ENCODE peak calls at places on chromosomes 11 and 22, in five cellular contexts. L, U, X, A and W are unnamed samples.

GRCh38 chr11:102940714-102941588 is 14.6 kb downstream of the MMP13 start:
- DNase-seq in L (peak), U (peak), X (no peak), A (no peak), W (no peak)

GRCh38 chr11:112961751-112962747 is 829 bp downstream of the NCAM1 start:
- DNase-seq in L (peak), U (no peak), X (no peak), A (no peak), W (peak)

GRCh38 chr11:123560001-123560400 is 94.4 kb downstream of the SCN3B start:
- DNase-seq in L (no peak), U (no peak), X (peak), A (no peak), W (peak)

GRCh38 chr11:107928767-107929507 is 689 bp downstream of the RAB39A start:
- DNase-seq in L (peak), U (no peak), X (no peak), A (peak), W (no peak)

GRCh38 chr11:129861702-129862107 is 33.7 kb downstream of the NFRKB start:
- DNase-seq in L (peak), U (peak), X (no peak), A (peak), W (peak)

GRCh38 chr11:120601566-120601965 is 90.0 kb downstream of the GRIK4 start:
- DNase-seq in L (no peak), U (no peak), X (no peak), A (no peak), W (no peak)

GRCh38 chr11:119551726-119552510 is 128.9 kb upstream of the THY1 start:
- DNase-seq in L (no peak), U (no peak), X (no peak), A (no peak), W (no peak)

GRCh38 chr11:119664063-119664572 is 64.9 kb downstream of the NECTIN1 start:
- DNase-seq in L (no peak), U (no peak), X (no peak), A (no peak), W (no peak)

GRCh38 chr11:23455291-23455864 is 595.1 kb upstream of the CCDC179 start:
- DNase-seq in L (no peak), U (no peak), X (no peak), A (no peak), W (no peak)

DNA sequence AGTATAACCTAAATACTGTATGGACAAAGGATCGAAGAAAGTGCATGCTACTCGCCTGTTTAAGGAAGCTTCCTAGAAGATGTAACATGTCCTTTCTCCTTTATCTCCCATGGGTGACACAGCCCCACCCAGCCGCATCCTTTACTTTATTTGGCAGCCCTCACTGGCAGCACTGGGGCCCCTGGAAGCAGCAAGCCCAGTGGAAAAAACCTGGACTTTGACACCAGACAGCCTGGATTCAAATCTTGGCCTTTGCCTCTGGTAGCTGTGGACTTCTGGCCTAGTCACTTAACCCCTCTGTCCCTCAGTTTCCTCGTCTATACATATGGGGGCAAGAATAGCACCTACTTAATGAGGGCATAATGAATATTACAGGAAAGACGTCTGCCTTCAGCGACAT is 67.1 kb downstream of the MYEOV start:
- DNase-seq in L (peak), U (no peak), X (no peak), A (peak), W (no peak)
- TF ChIP-seq POLR2A in L (no peak), U (no peak), X (no peak), A (no peak), W (no peak)

GRCh38 chr22:39208013-39208680 is 36.6 kb downstream of the PDGFB start:
- DNase-seq in L (no peak), U (no peak), X (peak), A (peak), W (no peak)
- TF ChIP-seq EP300 in L (no peak), U (no peak), X (no peak), A (no peak), W (no peak)

DNA sequence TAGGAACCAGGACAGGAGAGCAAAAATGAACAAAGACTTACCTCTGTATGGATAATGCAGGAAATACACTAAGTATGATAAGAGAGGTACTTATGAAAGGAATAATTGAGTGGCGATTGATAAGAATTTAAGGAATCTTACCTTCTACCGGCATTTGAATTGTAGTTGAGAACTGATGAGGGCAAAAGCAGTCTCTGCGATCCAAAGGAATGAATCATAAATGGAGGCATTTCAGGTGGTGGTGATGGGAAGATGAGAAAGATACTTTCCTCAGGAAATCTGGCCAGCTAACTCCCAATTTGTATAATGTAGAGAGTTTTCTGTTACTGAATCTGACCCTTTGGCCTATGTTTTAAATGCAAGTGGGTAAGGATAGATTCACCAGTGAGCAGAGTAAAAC is 71.9 kb upstream of the C11orf87 start:
- DNase-seq in L (no peak), U (no peak), X (no peak), A (no peak), W (no peak)
- TF ChIP-seq POLR2A in L (no peak), U (no peak), X (no peak), A (no peak), W (no peak)

GRCh38 chr11:31109446-31109845 is 260.1 kb downstream of the DCDC1 start:
- DNase-seq in L (no peak), U (no peak), X (no peak), A (no peak), W (no peak)

GRCh38 chr11:31106963-31107576 is 262.5 kb downstream of the DCDC1 start:
- DNase-seq in L (peak), U (peak), X (no peak), A (peak), W (peak)

GRCh38 chr11:31102875-31103274 is 266.7 kb downstream of the DCDC1 start:
- DNase-seq in L (no peak), U (no peak), X (no peak), A (no peak), W (no peak)

GRCh38 chr11:31102316-31102715 is 267.2 kb downstream of the DCDC1 start:
- DNase-seq in L (no peak), U (no peak), X (no peak), A (no peak), W (no peak)

GRCh38 chr11:31106326-31106725 is 263.2 kb downstream of the DCDC1 start:
- DNase-seq in L (no peak), U (no peak), X (no peak), A (no peak), W (no peak)
- TF ChIP-seq EP300 in L (no peak), U (no peak), X (no peak), A (no peak), W (no peak)

GRCh38 chr11:45917623-45918330 is at the start of gene PEX16:
- DNase-seq in L (peak), U (peak), X (peak), A (peak), W (peak)
- TF ChIP-seq POLR2A in L (peak), U (peak), X (peak), A (peak), W (peak)